ENCODE peak calls at places on chromosomes 6 and 20, in five cellular contexts. L is heart right ventricle, S is heart left ventricle, N is sigmoid colon, R is GM23248. H is an unnamed sample. For H3K4me1, the result is how much of the 10 kb centered on the place peaks cover.

GRCh38 chr6:48996461-48997119 is 466.5 kb downstream of the MMUT start:
- DNase-seq in R (no peak), L (no peak), S (no peak), N (no peak), H (no peak)

GRCh38 chr20:53191957-53192356 is 219.8 kb downstream of the TSHZ2 start:
- DNase-seq in R (no peak), S (no peak), N (no peak), L (no peak), H (no peak)

GRCh38 chr20:55132523-55132922 is 657.1 kb downstream of the DOK5 start:
- DNase-seq in L (no peak), S (no peak), N (no peak), R (no peak), H (no peak)

GRCh38 chr6:4460595-4461475 is 315.4 kb upstream of the CDYL start:
- DNase-seq in N (peak), S (peak), L (peak), R (peak), H (peak)

GRCh38 chr6:152828431-152828830 is 77.8 kb downstream of the VIP start:
- DNase-seq in N (no peak), R (no peak), S (no peak), L (no peak), H (no peak)

GRCh38 chr6:139970591-139970991 is 596.1 kb upstream of the CITED2 start:
- DNase-seq in S (no peak), N (no peak), R (peak), L (no peak), H (no peak)

GRCh38 chr20:60447703-60448102 is 489.5 kb downstream of the CDH26 start:
- DNase-seq in L (no peak), S (no peak), N (no peak), R (peak), H (no peak)

GRCh38 chr6:85703359-85703758 is 60.7 kb upstream of the SYNCRIP start:
- DNase-seq in N (no peak), R (no peak), S (no peak), L (no peak), H (no peak)

GRCh38 chr6:44495036-44495901 is 107.8 kb downstream of the CDC5L start:
- DNase-seq in S (no peak), N (no peak), R (no peak), L (no peak), H (no peak)

GRCh38 chr6:157724138-157724537 is 98.9 kb upstream of the SNX9 start:
- DNase-seq in L (no peak), N (no peak), S (no peak), R (peak), H (no peak)

GRCh38 chr20:54093423-54094267 is 23.3 kb upstream of the BCAS1 start:
- DNase-seq in R (no peak), L (no peak), S (no peak), N (no peak), H (no peak)

GRCh38 chr6:100553243-100553642 is 88.5 kb upstream of the SIM1 start:
- DNase-seq in L (no peak), S (no peak), R (no peak), N (no peak), H (no peak)

GRCh38 chr20:63750807-63751470 is 11.4 kb downstream of the SLC2A4RG start:
- DNase-seq in L (no peak), R (no peak), S (peak), N (no peak), H (no peak)

GRCh38 chr20:39222102-39222501 is 260.0 kb downstream of the DHX35 start:
- DNase-seq in N (no peak), R (no peak), S (no peak), L (no peak), H (no peak)

GRCh38 chr6:152705327-152705726 is 7.6 kb downstream of the MYCT1 start:
- DNase-seq in R (no peak), N (no peak), L (no peak), S (no peak), H (no peak)

GRCh38 chr6:46468611-46469010 is 22.6 kb downstream of the RCAN2 start:
- DNase-seq in S (no peak), R (peak), N (no peak), L (no peak), H (no peak)

GRCh38 chr6:106163966-106164877 is 78.1 kb downstream of the PRDM1 start:
- DNase-seq in S (no peak), R (peak), L (no peak), N (peak), H (peak)

GRCh38 chr6:108707328-108707976 is 140.8 kb upstream of the ARMC2 start:
- DNase-seq in S (no peak), L (no peak), N (no peak), R (no peak), H (no peak)

GRCh38 chr6:12119085-12119588 is 107.0 kb downstream of the HIVEP1 start:
- DNase-seq in N (no peak), R (no peak), L (no peak), S (no peak), H (no peak)

GRCh38 chr20:1894951-1895673 is at the start of gene SIRPA:
- DNase-seq in L (peak), S (peak), R (peak), N (peak), H (peak)

GRCh38 chr6:25197116-25197515 is 82.1 kb upstream of the CARMIL1 start:
- DNase-seq in S (no peak), L (no peak), R (no peak), N (no peak), H (no peak)

DNA sequence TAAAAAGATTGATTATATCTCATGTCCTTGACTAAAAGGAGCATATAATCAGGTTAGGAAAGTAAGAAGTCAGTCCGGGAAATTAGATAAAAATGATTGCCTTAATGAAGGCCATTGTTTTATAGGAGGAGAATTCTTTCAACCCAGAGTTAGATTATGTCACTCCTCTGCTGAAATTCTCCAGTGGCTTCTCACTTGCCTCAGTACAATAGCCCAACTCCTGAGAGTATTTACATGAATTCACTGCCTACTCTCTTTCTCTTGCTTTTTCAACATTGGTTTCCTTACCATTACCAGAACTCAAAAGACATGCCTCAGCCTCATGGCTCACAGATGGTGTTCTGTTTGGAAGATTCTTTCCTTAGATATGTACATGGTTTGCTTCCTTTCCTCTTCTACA is 114.8 kb downstream of the EPHA7 start:
- DNase-seq in L (no peak), R (no peak), S (no peak), N (no peak), H (no peak)
- H3K4me3 ChIP-seq in L (no peak), R (no peak), S (no peak), N (no peak), H (no peak)

DNA sequence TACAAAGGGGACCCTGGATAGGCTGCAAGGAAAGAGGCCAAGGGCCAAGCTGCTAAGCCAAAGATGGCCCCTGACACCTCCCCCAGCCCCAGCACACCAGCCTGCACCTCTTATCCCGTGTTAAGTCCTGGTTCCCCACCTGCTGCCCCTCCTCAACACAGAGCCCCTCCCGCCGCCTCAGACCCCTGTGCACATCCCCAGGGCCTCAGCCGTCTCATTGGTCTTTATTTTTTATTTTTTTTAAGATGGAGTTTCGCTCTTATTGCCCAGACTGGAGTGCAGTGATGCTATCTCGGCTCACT is 37.1 kb upstream of the MDFI start:
- DNase-seq in N (no peak), S (peak), L (no peak), R (no peak), H (no peak)
- H3K4me1 ChIP-seq in N (under half), S (under half), L (under half), R (under half), H (under half)

GRCh38 chr20:45406260-45407066 is 1.6 kb upstream of the DBNDD2 start:
- DNase-seq in R (peak), S (peak), L (peak), N (peak), H (peak)
- H3K4me3 ChIP-seq in R (peak), S (peak), L (peak), N (peak), H (peak)

GRCh38 chr20:57031867-57032355 is 234.5 kb downstream of the BMP7 start:
- DNase-seq in S (no peak), R (no peak), L (no peak), N (no peak), H (no peak)
- H3K4me1 ChIP-seq in S (under half), R (under half), L (under half), N (under half), H (under half)

GRCh38 chr6:151539506-151540268 is 45.9 kb downstream of the CCDC170 start:
- DNase-seq in S (no peak), R (peak), N (no peak), L (no peak), H (no peak)
- H3K4me3 ChIP-seq in S (no peak), R (no peak), N (no peak), L (no peak), H (no peak)

GRCh38 chr6:142938510-142938909 is 6.5 kb downstream of the HIVEP2 start:
- DNase-seq in L (no peak), S (no peak), R (no peak), N (no peak), H (no peak)
- H3K4me1 ChIP-seq in L (half or more), S (under half), R (half or more), N (under half), H (under half)

GRCh38 chr6:166005846-166006592 is 161.6 kb downstream of the TBXT start:
- DNase-seq in S (peak), N (peak), L (peak), R (peak), H (peak)
- H3K4me3 ChIP-seq in S (peak), N (peak), L (peak), R (peak), H (peak)

GRCh38 chr6:111865909-111866546 is 7.2 kb downstream of the FYN start:
- DNase-seq in N (no peak), S (no peak), R (no peak), L (no peak), H (no peak)
- H3K4me1 ChIP-seq in N (under half), S (under half), R (under half), L (half or more), H (under half)

DNA sequence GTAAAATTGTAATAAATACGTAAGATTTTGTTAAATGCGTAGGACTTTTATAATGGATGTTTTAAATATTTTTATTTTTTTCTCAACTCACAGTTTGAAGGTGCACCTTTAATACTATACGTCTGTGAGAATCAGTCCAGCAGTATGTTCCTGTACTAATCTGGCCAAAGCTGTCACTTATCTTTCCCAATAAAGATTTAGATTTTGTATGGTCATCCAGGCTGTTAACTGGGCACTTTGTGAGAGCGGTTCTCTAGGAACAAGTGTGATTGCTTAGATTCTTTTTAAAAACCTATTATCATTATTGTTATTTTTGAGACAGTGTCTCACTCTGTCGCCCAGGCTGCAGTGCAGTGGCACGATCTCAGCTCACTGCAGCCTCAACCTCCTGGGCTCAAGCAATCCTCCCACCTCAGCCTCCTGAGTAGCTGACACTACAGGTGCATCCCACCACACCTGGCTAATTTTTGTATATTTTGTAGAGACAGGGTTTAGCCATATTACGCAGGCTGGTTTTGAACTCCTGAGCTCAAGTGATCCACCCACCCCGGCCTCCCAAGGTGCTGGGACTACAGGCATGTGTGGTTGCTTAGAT is 1.7 kb downstream of the DCBLD1 start:
- DNase-seq in S (no peak), R (no peak), L (no peak), N (no peak), H (no peak)
- H3K4me3 ChIP-seq in S (peak), R (peak), L (peak), N (peak), H (no peak)

GRCh38 chr20:57683876-57684275 is 25.9 kb downstream of the PMEPA1 start:
- DNase-seq in R (no peak), L (no peak), S (no peak), N (no peak), H (no peak)
- H3K4me1 ChIP-seq in R (under half), L (half or more), S (under half), N (half or more), H (under half)

H was measured in adrenal gland.